ENCODE peak calls at places on chromosome 10, in nine cellular contexts. N is astrocyte; W is stimulated activated CD8-positive, alpha-beta memory T cell treated with anti-CD3 and anti-CD28 coated beads, Interleukin-2, amount 100 ng/mL, for 1 hour; Q is NCI-H460; M is stimulated activated CD4-positive, alpha-beta T cell treated with anti-CD3 and anti-CD28 coated beads, TNF-alpha, amount 100 ng/mL, for 24 hours; S is activated T-helper 1 cell treated with anti-CD3 and anti-CD28 coated beads, Interleukin-12 subunit alpha, Interleukin-12 subunit beta, Interleukin-2, Interleukin-4 antibody, amounts not matched to agents 30 ng/mL and 10 ng/mL and 1 ng/mL, durations not matched to agents 14 hours and 24 hours and 36 hours; Z is GM23248; G is aorta; O is kidney tubule cell. D is an unnamed sample.

GRCh38 chr10:60978287-60979115 is 34.5 kb upstream of the RHOBTB1 start:
- DNase-seq in N (peak), W (no peak), Q (no peak), M (no peak), S (no peak), Z (peak), G (no peak), O (peak), D (no peak)

GRCh38 chr10:70683601-70684329 is 11.5 kb downstream of the ADAMTS14 start:
- DNase-seq in N (no peak), W (no peak), Q (no peak), M (no peak), S (no peak), Z (no peak), G (no peak), O (no peak), D (no peak)

GRCh38 chr10:69290993-69291392 is 12.7 kb downstream of the HK1 start:
- DNase-seq in N (no peak), W (no peak), Q (no peak), M (no peak), S (no peak), Z (no peak), G (no peak), O (no peak), D (no peak)

GRCh38 chr10:11742009-11742778 is at the start of gene ECHDC3:
- DNase-seq in N (peak), W (no peak), Q (peak), M (peak), S (no peak), Z (peak), G (peak), O (peak), D (peak)

GRCh38 chr10:92830478-92831389 is 17.6 kb upstream of the EXOC6 start:
- DNase-seq in N (no peak), W (no peak), Q (no peak), M (no peak), S (no peak), Z (no peak), G (no peak), O (no peak), D (no peak)

GRCh38 chr10:92757066-92757716 is 67.4 kb downstream of the HHEX start:
- DNase-seq in N (peak), W (no peak), Q (peak), M (no peak), S (no peak), Z (peak), G (peak), O (peak), D (no peak)

GRCh38 chr10:51640120-51640819 is 59.1 kb downstream of the CSTF2T start:
- DNase-seq in N (no peak), W (no peak), Q (no peak), M (no peak), S (no peak), Z (no peak), G (no peak), O (no peak), D (no peak)

GRCh38 chr10:87694011-87694794 is 34.5 kb downstream of the PAPSS2 start:
- DNase-seq in N (no peak), W (no peak), Q (no peak), M (no peak), S (no peak), Z (no peak), G (no peak), O (peak), D (no peak)

GRCh38 chr10:112570585-112570984 is 123.6 kb downstream of the VTI1A start:
- DNase-seq in N (no peak), W (no peak), Q (no peak), M (no peak), S (no peak), Z (no peak), G (no peak), O (no peak), D (no peak)

GRCh38 chr10:16594106-16594505 is 72.4 kb upstream of the C1QL3 start:
- DNase-seq in N (no peak), W (no peak), Q (no peak), M (no peak), S (no peak), Z (no peak), G (no peak), O (no peak), D (no peak)

GRCh38 chr10:100043344-100043743 is 33.6 kb upstream of the DNMBP start:
- DNase-seq in N (no peak), W (no peak), Q (peak), M (no peak), S (no peak), Z (peak), G (no peak), O (peak), D (no peak)

GRCh38 chr10:62893036-62893435 is 76.9 kb upstream of the EGR2 start:
- DNase-seq in N (no peak), W (no peak), Q (no peak), M (no peak), S (no peak), Z (no peak), G (no peak), O (no peak), D (no peak)

GRCh38 chr10:63264852-63265617 is 131.9 kb downstream of the NRBF2 start:
- DNase-seq in N (peak), W (no peak), Q (peak), M (no peak), S (peak), Z (peak), G (no peak), O (peak), D (peak)

GRCh38 chr10:31399631-31400030 is 80.6 kb downstream of the ZEB1 start:
- DNase-seq in N (no peak), W (no peak), Q (no peak), M (no peak), S (no peak), Z (peak), G (peak), O (no peak), D (no peak)

GRCh38 chr10:27747096-27747451 is 1.5 kb upstream of the MKX start:
- DNase-seq in N (no peak), W (no peak), Q (no peak), M (no peak), S (no peak), Z (no peak), G (no peak), O (no peak), D (no peak)

GRCh38 chr10:99536400-99537254 is 3.9 kb downstream of the NKX2-3 start:
- DNase-seq in N (no peak), W (no peak), Q (no peak), M (no peak), S (no peak), Z (no peak), G (no peak), O (no peak), D (no peak)

GRCh38 chr10:128879441-128880175 is 587.4 kb upstream of the MGMT start:
- DNase-seq in N (no peak), W (no peak), Q (no peak), M (no peak), S (no peak), Z (no peak), G (no peak), O (no peak), D (no peak)

GRCh38 chr10:24993237-24993958 is 22.6 kb downstream of the ENKUR start:
- DNase-seq in N (no peak), W (no peak), Q (no peak), M (no peak), S (no peak), Z (peak), G (no peak), O (peak), D (no peak)

GRCh38 chr10:35986756-35987467 is 344.8 kb upstream of the FZD8 start:
- DNase-seq in N (no peak), W (no peak), Q (peak), M (no peak), S (no peak), Z (no peak), G (no peak), O (no peak), D (no peak)

GRCh38 chr10:23358357-23358756 is 13.8 kb upstream of the C10orf67 start:
- DNase-seq in N (no peak), W (no peak), Q (no peak), M (no peak), S (no peak), Z (no peak), G (no peak), O (no peak), D (no peak)

GRCh38 chr10:3090914-3091313 is 23.6 kb downstream of the PFKP start:
- DNase-seq in N (peak), W (no peak), Q (no peak), M (no peak), S (no peak), Z (peak), G (no peak), O (peak), D (no peak)

GRCh38 chr10:107727762-107728317 is 563.3 kb upstream of the SORCS1 start:
- DNase-seq in N (peak), W (no peak), Q (no peak), M (no peak), S (no peak), Z (peak), G (no peak), O (peak), D (no peak)

GRCh38 chr10:1168763-1169162 is 112.6 kb downstream of the WDR37 start:
- DNase-seq in N (no peak), W (no peak), Q (no peak), M (no peak), S (no peak), Z (no peak), G (no peak), O (no peak), D (no peak)

GRCh38 chr10:97542169-97543024 is 30.2 kb upstream of the ANKRD2 start:
- DNase-seq in N (peak), W (no peak), Q (peak), M (peak), S (no peak), Z (peak), G (peak), O (peak), D (peak)

GRCh38 chr10:5589071-5589962 is 64.6 kb downstream of the CALML3 start:
- DNase-seq in N (no peak), W (no peak), Q (no peak), M (no peak), S (no peak), Z (no peak), G (no peak), O (no peak), D (no peak)

GRCh38 chr10:77925795-77926565 is 575 bp downstream of the DLG5 start:
- DNase-seq in N (no peak), W (no peak), Q (no peak), M (no peak), S (peak), Z (peak), G (peak), O (peak), D (no peak)

GRCh38 chr10:92690211-92691041 is 671 bp downstream of the HHEX start:
- DNase-seq in N (peak), W (peak), Q (peak), M (no peak), S (peak), Z (peak), G (peak), O (peak), D (peak)

GRCh38 chr10:124611738-124612137 is 132.4 kb downstream of the FAM53B start:
- DNase-seq in N (no peak), W (no peak), Q (no peak), M (no peak), S (peak), Z (no peak), G (peak), O (no peak), D (no peak)

D was measured in activated T-helper 9 cell treated with anti-CD3 and anti-CD28 coated beads, Interleukin-2, amount 50 U/mL, for 16 hours.